ENCODE peak calls at places on chromosomes 4 and X, in nine cellular contexts. J is heart left ventricle, B is fibroblast of lung, C is WTC11, A is astrocyte of the spinal cord, K is K562, V is left lung, D is cardiac muscle cell, U is cardiac fibroblast. F is an unnamed sample.

GRCh38 chr4:60657802-60658201 is 542.3 kb upstream of the ADGRL3 start:
- DNase-seq in J (no peak), V (no peak), B (peak), U (peak), C (no peak), A (peak), D (peak), K (no peak), F (no peak)

GRCh38 chr4:37389967-37390580 is 145.5 kb downstream of the NWD2 start:
- DNase-seq in A (peak), V (peak), J (no peak), U (peak), K (peak), C (peak), D (peak), B (peak), F (no peak)

GRCh38 chr4:26884486-26884988 is 23.9 kb downstream of the STIM2 start:
- DNase-seq in B (no peak), K (no peak), D (no peak), U (no peak), A (no peak), V (no peak), J (no peak), C (no peak), F (no peak)

GRCh38 chr4:42615131-42615776 is 41.7 kb downstream of the ATP8A1 start:
- DNase-seq in A (no peak), U (no peak), B (no peak), K (no peak), D (no peak), J (peak), C (no peak), V (no peak), F (no peak)

GRCh38 chrX:45767021-45767491 is 566.4 kb upstream of the DIPK2B start:
- DNase-seq in J (no peak), A (peak), B (peak), D (peak), U (peak), V (no peak), C (no peak), K (no peak), F (no peak)

GRCh38 chrX:137194164-137194563 is 160.4 kb upstream of the GPR101 start:
- DNase-seq in J (no peak), V (no peak), K (peak), B (peak), D (peak), C (peak), U (peak), A (peak), F (no peak)

GRCh38 chr4:8478801-8479744 is 38.5 kb downstream of the TRMT44 start:
- DNase-seq in V (no peak), U (peak), K (peak), J (no peak), B (peak), A (peak), D (peak), C (no peak), F (no peak)

GRCh38 chr4:14888790-14889189 is 113.5 kb upstream of the CPEB2 start:
- DNase-seq in K (no peak), C (no peak), A (no peak), J (no peak), U (no peak), D (no peak), B (peak), V (no peak), F (no peak)

GRCh38 chr4:38979081-38979480 is 53.1 kb downstream of the TMEM156 start:
- DNase-seq in K (no peak), D (no peak), A (no peak), J (no peak), C (no peak), V (no peak), B (no peak), U (no peak), F (no peak)

GRCh38 chrX:46152756-46153155 is 392.5 kb downstream of the ZNF674 start:
- DNase-seq in D (peak), K (no peak), B (no peak), V (no peak), J (no peak), C (no peak), A (no peak), U (no peak), F (no peak)

GRCh38 chr4:5361968-5362367 is 310.7 kb downstream of the STK32B start:
- DNase-seq in C (no peak), U (peak), B (peak), J (no peak), A (peak), V (no peak), D (peak), K (peak), F (no peak)

GRCh38 chr4:160835789-160836188 is 1328.0 kb downstream of the FSTL5 start:
- DNase-seq in J (no peak), K (no peak), B (no peak), D (no peak), V (peak), C (peak), U (no peak), A (no peak), F (no peak)

GRCh38 chr4:149077142-149077541 is 634.9 kb upstream of the NR3C2 start:
- DNase-seq in V (no peak), K (peak), U (no peak), A (no peak), D (no peak), J (no peak), B (no peak), C (no peak), F (no peak)

GRCh38 chrX:105488731-105489130 is 268.2 kb upstream of the TEX13A start:
- DNase-seq in C (no peak), B (peak), J (no peak), D (peak), K (no peak), A (no peak), U (peak), V (no peak), F (no peak)

GRCh38 chr4:26217429-26217828 is 103.4 kb upstream of the RBPJ start:
- DNase-seq in C (no peak), B (no peak), A (no peak), J (no peak), V (no peak), D (no peak), K (no peak), U (no peak), F (no peak)

GRCh38 chr4:134018845-134019244 is 182.7 kb downstream of the PABPC4L start:
- DNase-seq in V (no peak), C (no peak), U (no peak), J (no peak), D (no peak), B (no peak), A (no peak), K (no peak), F (no peak)

GRCh38 chr4:140085062-140085622 is 68.8 kb downstream of the MAML3 start:
- DNase-seq in U (no peak), A (no peak), C (no peak), B (no peak), V (no peak), D (no peak), K (no peak), J (no peak), F (no peak)

GRCh38 chrX:107324493-107325310 is 118.3 kb downstream of the DNAAF6 start:
- DNase-seq in C (peak), A (peak), B (peak), D (peak), U (peak), K (peak), V (peak), J (peak), F (peak)
- TF ChIP-seq CTCF in C (no peak), A (peak), B (peak), D (peak), U (peak), K (peak), V (no peak), J (no peak), F (peak)

GRCh38 chr4:102734116-102734515 is 26.7 kb downstream of the MANBA start:
- DNase-seq in C (no peak), V (no peak), B (no peak), A (no peak), K (peak), U (no peak), J (no peak), D (no peak), F (no peak)

GRCh38 chr4:102732678-102733445 is 27.9 kb downstream of the MANBA start:
- DNase-seq in D (no peak), V (no peak), B (no peak), J (no peak), A (no peak), U (no peak), C (no peak), K (no peak), F (no peak)

GRCh38 chr4:102734591-102735385 is 26.0 kb downstream of the MANBA start:
- DNase-seq in K (peak), D (no peak), B (peak), A (peak), U (no peak), C (no peak), V (no peak), J (no peak), F (no peak)

GRCh38 chr4:102735578-102735977 is 25.2 kb downstream of the MANBA start:
- DNase-seq in A (no peak), D (no peak), U (no peak), B (no peak), J (no peak), C (no peak), K (no peak), V (no peak), F (no peak)

GRCh38 chr4:102730968-102731533 is 29.7 kb downstream of the MANBA start:
- DNase-seq in B (no peak), J (no peak), A (no peak), V (no peak), K (peak), U (no peak), C (peak), D (no peak), F (no peak)
- TF ChIP-seq CTCF in B (peak), J (no peak), A (peak), V (no peak), K (peak), U (peak), C (no peak), D (peak), F (peak)

GRCh38 chr4:123659759-123660158 is 263.2 kb downstream of the SPRY1 start:
- DNase-seq in K (no peak), A (peak), U (peak), V (no peak), J (no peak), B (peak), C (no peak), D (no peak), F (no peak)

GRCh38 chr4:123662827-123663226 is 266.2 kb downstream of the SPRY1 start:
- DNase-seq in U (no peak), A (no peak), B (no peak), C (no peak), K (no peak), J (no peak), D (no peak), V (no peak), F (no peak)

GRCh38 chr4:123666486-123666885 is 269.9 kb downstream of the SPRY1 start:
- DNase-seq in A (no peak), D (no peak), V (no peak), U (no peak), J (no peak), K (no peak), B (no peak), C (no peak), F (no peak)

GRCh38 chr4:123659262-123659661 is 262.7 kb downstream of the SPRY1 start:
- DNase-seq in C (no peak), J (no peak), D (no peak), K (no peak), U (no peak), V (no peak), B (no peak), A (no peak), F (no peak)

DNA sequence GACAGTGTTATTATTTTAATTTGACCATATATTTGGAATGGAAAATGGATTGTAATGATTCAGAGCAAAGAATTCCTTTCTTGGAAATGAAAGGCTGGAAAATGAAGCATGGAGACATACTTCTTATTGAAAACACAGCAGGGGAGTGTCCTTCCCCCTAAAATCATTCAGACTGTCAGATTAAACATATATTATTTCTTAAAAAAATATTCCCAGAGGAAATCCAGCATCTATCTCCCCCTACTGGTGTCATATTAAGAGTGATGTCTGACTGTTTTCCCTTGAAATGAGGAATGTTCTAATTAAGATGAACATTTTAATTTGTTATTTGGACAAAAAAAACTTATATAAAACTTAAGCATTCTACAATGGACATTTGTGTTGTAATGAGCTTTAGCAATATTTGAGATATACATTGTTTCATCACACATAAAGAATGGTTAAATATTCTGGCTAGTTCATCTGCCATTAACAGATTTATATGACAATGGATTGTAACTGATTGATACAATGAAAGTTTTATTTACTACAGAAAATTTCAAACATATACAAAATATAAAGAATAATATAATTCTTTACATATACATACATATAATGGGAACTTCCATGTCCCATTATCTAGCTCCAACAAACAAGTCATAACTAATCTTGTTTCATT is 264.6 kb downstream of the SPRY1 start:
- DNase-seq in B (peak), U (peak), J (no peak), V (no peak), A (peak), C (no peak), K (no peak), D (peak), F (no peak)
- TF ChIP-seq CTCF in B (peak), U (peak), J (peak), V (peak), A (peak), C (peak), K (no peak), D (peak), F (peak)

GRCh38 chr4:89657931-89658700 is 178.8 kb downstream of the SNCA start:
- DNase-seq in A (peak), K (peak), C (no peak), J (no peak), D (peak), U (peak), V (no peak), B (peak), F (no peak)
- TF ChIP-seq CTCF in A (peak), K (no peak), C (no peak), J (no peak), D (peak), U (peak), V (no peak), B (peak), F (peak)

GRCh38 chrX:2609431-2610238 is 81.5 kb upstream of the CD99 start:
- DNase-seq in U (no peak), C (no peak), B (peak), A (peak), D (peak), K (peak), V (no peak), J (peak), F (no peak)

GRCh38 chrX:2607113-2607512 is 84.0 kb upstream of the CD99 start:
- DNase-seq in V (no peak), K (no peak), D (no peak), C (no peak), J (no peak), B (no peak), U (no peak), A (no peak), F (no peak)

GRCh38 chrX:2610246-2611170 is 80.6 kb upstream of the CD99 start:
- DNase-seq in D (no peak), K (no peak), V (no peak), A (peak), C (no peak), U (no peak), J (peak), B (peak), F (no peak)

DNA sequence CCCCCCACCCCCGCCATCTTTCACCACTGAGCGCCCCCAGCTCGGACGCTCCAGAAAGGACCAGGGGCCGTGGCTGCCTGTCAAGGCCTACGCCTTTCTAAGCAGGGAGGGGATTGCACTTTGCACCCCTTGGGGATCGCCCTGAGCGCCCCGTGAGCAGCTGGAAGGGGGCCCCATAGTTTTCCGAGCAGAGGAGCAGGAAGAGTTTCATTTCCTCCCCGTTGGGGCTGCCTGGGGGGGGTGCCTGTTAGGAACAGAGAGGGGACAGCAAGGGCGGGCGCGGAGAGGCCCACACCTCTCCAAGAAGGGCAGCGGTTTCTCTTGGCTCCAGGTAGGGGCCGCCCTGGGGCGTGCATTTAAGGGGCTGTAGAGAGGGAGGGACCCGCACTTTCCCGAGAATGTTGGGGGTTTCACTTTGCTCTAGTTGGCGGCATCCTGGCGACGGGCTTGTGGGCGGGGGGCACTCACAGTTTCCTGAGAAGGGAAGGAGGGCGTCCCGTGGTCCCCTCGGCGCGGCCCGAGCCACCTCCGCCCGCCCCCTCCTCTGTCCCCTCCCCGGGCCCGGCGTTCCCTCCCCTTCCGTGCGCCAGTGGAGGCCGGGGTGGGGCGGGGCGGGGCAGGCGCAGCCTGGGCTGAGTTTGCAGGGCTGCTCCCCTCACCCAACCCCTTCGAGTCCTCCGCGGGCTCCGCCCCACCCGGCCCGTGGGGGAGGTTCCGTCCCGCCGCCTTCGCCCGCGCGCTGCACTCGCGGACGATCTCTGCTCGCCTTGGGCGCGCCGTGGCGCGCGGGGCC is 82.3 kb upstream of the CD99 start:
- DNase-seq in J (peak), U (peak), K (peak), D (peak), A (peak), C (peak), B (peak), V (peak), F (peak)
- TF ChIP-seq CTCF in J (no peak), U (no peak), K (no peak), D (no peak), A (no peak), C (no peak), B (no peak), V (no peak), F (no peak)